ENCODE peak calls at places on chromosome 20, in nine cellular contexts. One of them, this sample, is unnamed.

GRCh38 chr20:49248301-49248700 is 29.1 kb downstream of the DDX27 start:
- DNase-seq in NCI-H345: no peak
- DNase-seq in activated naive CD4-positive, alpha-beta T cell: no peak
- DNase-seq in SIG-M5: no peak
- DNase-seq in effector CD4-positive, alpha-beta T cell: no peak
- DNase-seq in activated gamma-delta T cell treated with Interleukin-2 at 50 U/mL for 16 hours: no peak
- DNase-seq in GM04504: no peak
- DNase-seq in activated CD4-positive, CD25-positive, alpha-beta regulatory T cell: no peak
- DNase-seq in progenitor cell of endocrine pancreas: no peak
- DNase-seq in this sample: no peak

GRCh38 chr20:63098195-63098810 is 91.5 kb upstream of the BHLHE23 start:
- DNase-seq in activated gamma-delta T cell treated with Interleukin-2 at 50 U/mL for 16 hours: no peak
- DNase-seq in activated CD4-positive, CD25-positive, alpha-beta regulatory T cell: no peak
- DNase-seq in effector CD4-positive, alpha-beta T cell: no peak
- DNase-seq in progenitor cell of endocrine pancreas: no peak
- DNase-seq in GM04504: no peak
- DNase-seq in SIG-M5: no peak
- DNase-seq in NCI-H345: no peak
- DNase-seq in activated naive CD4-positive, alpha-beta T cell: no peak
- DNase-seq in this sample: peak

GRCh38 chr20:62918830-62919229 is 7.5 kb downstream of the DIDO1 start:
- DNase-seq in progenitor cell of endocrine pancreas: no peak
- DNase-seq in SIG-M5: no peak
- DNase-seq in NCI-H345: no peak
- DNase-seq in activated gamma-delta T cell treated with Interleukin-2 at 50 U/mL for 16 hours: peak
- DNase-seq in effector CD4-positive, alpha-beta T cell: peak
- DNase-seq in activated naive CD4-positive, alpha-beta T cell: no peak
- DNase-seq in GM04504: no peak
- DNase-seq in activated CD4-positive, CD25-positive, alpha-beta regulatory T cell: no peak
- DNase-seq in this sample: no peak

GRCh38 chr20:16283307-16283706 is 289.9 kb downstream of the KIF16B start:
- DNase-seq in GM04504: no peak
- DNase-seq in SIG-M5: no peak
- DNase-seq in NCI-H345: no peak
- DNase-seq in activated naive CD4-positive, alpha-beta T cell: no peak
- DNase-seq in activated gamma-delta T cell treated with Interleukin-2 at 50 U/mL for 16 hours: no peak
- DNase-seq in effector CD4-positive, alpha-beta T cell: no peak
- DNase-seq in activated CD4-positive, CD25-positive, alpha-beta regulatory T cell: no peak
- DNase-seq in progenitor cell of endocrine pancreas: no peak
- DNase-seq in this sample: no peak

GRCh38 chr20:40160151-40160550 is 528.9 kb downstream of the MAFB start:
- DNase-seq in progenitor cell of endocrine pancreas: peak
- DNase-seq in NCI-H345: peak
- DNase-seq in activated CD4-positive, CD25-positive, alpha-beta regulatory T cell: no peak
- DNase-seq in activated naive CD4-positive, alpha-beta T cell: no peak
- DNase-seq in SIG-M5: peak
- DNase-seq in effector CD4-positive, alpha-beta T cell: no peak
- DNase-seq in GM04504: peak
- DNase-seq in activated gamma-delta T cell treated with Interleukin-2 at 50 U/mL for 16 hours: no peak
- DNase-seq in this sample: peak

GRCh38 chr20:45892049-45892816 is 1.1 kb downstream of the CTSA start:
- DNase-seq in progenitor cell of endocrine pancreas: no peak
- DNase-seq in activated naive CD4-positive, alpha-beta T cell: no peak
- DNase-seq in GM04504: no peak
- DNase-seq in activated gamma-delta T cell treated with Interleukin-2 at 50 U/mL for 16 hours: no peak
- DNase-seq in activated CD4-positive, CD25-positive, alpha-beta regulatory T cell: no peak
- DNase-seq in effector CD4-positive, alpha-beta T cell: no peak
- DNase-seq in NCI-H345: peak
- DNase-seq in SIG-M5: no peak
- DNase-seq in this sample: peak

GRCh38 chr20:45510242-45510862 is 5.1 kb downstream of the SPINT3 start:
- DNase-seq in NCI-H345: no peak
- DNase-seq in activated naive CD4-positive, alpha-beta T cell: no peak
- DNase-seq in activated CD4-positive, CD25-positive, alpha-beta regulatory T cell: no peak
- DNase-seq in activated gamma-delta T cell treated with Interleukin-2 at 50 U/mL for 16 hours: no peak
- DNase-seq in GM04504: no peak
- DNase-seq in progenitor cell of endocrine pancreas: no peak
- DNase-seq in effector CD4-positive, alpha-beta T cell: no peak
- DNase-seq in SIG-M5: no peak
- DNase-seq in this sample: no peak

GRCh38 chr20:63877755-63878470 is 12.8 kb downstream of the TPD52L2 start:
- DNase-seq in GM04504: no peak
- DNase-seq in SIG-M5: no peak
- DNase-seq in progenitor cell of endocrine pancreas: no peak
- DNase-seq in activated CD4-positive, CD25-positive, alpha-beta regulatory T cell: no peak
- DNase-seq in effector CD4-positive, alpha-beta T cell: no peak
- DNase-seq in activated gamma-delta T cell treated with Interleukin-2 at 50 U/mL for 16 hours: no peak
- DNase-seq in NCI-H345: no peak
- DNase-seq in activated naive CD4-positive, alpha-beta T cell: no peak
- DNase-seq in this sample: no peak

GRCh38 chr20:45547206-45547770 is at the start of gene EPPIN:
- DNase-seq in GM04504: no peak
- DNase-seq in effector CD4-positive, alpha-beta T cell: no peak
- DNase-seq in activated CD4-positive, CD25-positive, alpha-beta regulatory T cell: no peak
- DNase-seq in NCI-H345: no peak
- DNase-seq in activated naive CD4-positive, alpha-beta T cell: no peak
- DNase-seq in progenitor cell of endocrine pancreas: no peak
- DNase-seq in SIG-M5: no peak
- DNase-seq in activated gamma-delta T cell treated with Interleukin-2 at 50 U/mL for 16 hours: no peak
- DNase-seq in this sample: no peak

GRCh38 chr20:32457476-32457986 is 99.4 kb downstream of the ASXL1 start:
- DNase-seq in activated CD4-positive, CD25-positive, alpha-beta regulatory T cell: no peak
- DNase-seq in GM04504: peak
- DNase-seq in progenitor cell of endocrine pancreas: peak
- DNase-seq in effector CD4-positive, alpha-beta T cell: no peak
- DNase-seq in activated naive CD4-positive, alpha-beta T cell: no peak
- DNase-seq in SIG-M5: no peak
- DNase-seq in NCI-H345: no peak
- DNase-seq in activated gamma-delta T cell treated with Interleukin-2 at 50 U/mL for 16 hours: no peak
- DNase-seq in this sample: peak